ENCODE peak calls at places on chromosome 13, in ten cellular contexts. C, R, K, G, J, Y, A, I, B and F are unnamed samples.

GRCh38 chr13:30016398-30016797 is 166.0 kb upstream of the UBL3 start:
- DNase-seq in K (no peak), R (no peak), Y (no peak), I (no peak), C (no peak), G (no peak), A (peak; percentile 31), J (no peak), B (peak; percentile 73), F (peak; percentile 53)

GRCh38 chr13:42638101-42638500 is 64.1 kb downstream of the TNFSF11 start:
- DNase-seq in C (no peak), G (no peak), B (no peak), I (no peak), K (no peak), Y (no peak), A (no peak), R (no peak), J (no peak), F (no peak)

GRCh38 chr13:107650081-107650701 is 565.1 kb downstream of the LIG4 start:
- DNase-seq in B (peak; percentile 20), C (peak; percentile 57), R (peak; percentile 78), K (no peak), G (peak; percentile 20), A (peak; percentile 33), Y (peak; percentile 73), J (peak; percentile 25), I (peak; percentile 48), F (peak; percentile 53)

GRCh38 chr13:41315466-41316047 is 4.5 kb downstream of the NAA16 start:
- DNase-seq in R (no peak), I (no peak), Y (no peak), A (no peak), G (no peak), C (no peak), B (no peak), J (peak; percentile 7), K (no peak), F (no peak)

GRCh38 chr13:101474419-101474957 is 22.0 kb downstream of the ITGBL1 start:
- DNase-seq in C (peak; percentile 52), A (no peak), K (peak; percentile 90), R (peak; percentile 76), G (no peak), Y (no peak), I (no peak), J (peak; percentile 90), B (peak; percentile 44), F (peak; percentile 66)

GRCh38 chr13:50589139-50589538 is 254.4 kb downstream of the DLEU7 start:
- DNase-seq in B (no peak), K (peak; percentile 65), R (no peak), C (no peak), G (no peak), J (peak; percentile 98), A (no peak), Y (no peak), I (no peak), F (no peak)

GRCh38 chr13:41015920-41016319 is 3.2 kb downstream of the ELF1 start:
- DNase-seq in A (no peak), I (no peak), C (no peak), G (no peak), R (no peak), J (no peak), Y (no peak), K (no peak), B (no peak), F (no peak)

GRCh38 chr13:95296326-95296939 is 4.8 kb downstream of the ABCC4 start:
- DNase-seq in J (no peak), B (no peak), R (peak; percentile 70), C (no peak), A (peak; percentile 42), K (no peak), G (no peak), I (peak; percentile 77), Y (no peak), F (no peak)

GRCh38 chr13:19782049-19782726 is 557 bp downstream of the PSPC1 start:
- DNase-seq in J (peak; percentile 54), K (no peak), B (peak; percentile 50), I (peak; percentile 76), R (peak; percentile 51), A (peak; percentile 65), C (peak; percentile 26), Y (peak; percentile 93), G (no peak), F (peak; percentile 84)

GRCh38 chr13:45321230-45321629 is 19.8 kb downstream of the TPT1 start:
- DNase-seq in R (no peak), K (no peak), A (no peak), G (no peak), B (peak; percentile 38), I (peak; percentile 36), C (no peak), Y (no peak), J (no peak), F (peak; percentile 54)

GRCh38 chr13:67366533-67366932 is 136.4 kb upstream of the PCDH9 start:
- DNase-seq in J (no peak), K (no peak), A (no peak), C (no peak), B (no peak), G (no peak), Y (no peak), R (no peak), I (no peak), F (no peak)

GRCh38 chr13:38990693-38991092 is at the start of gene STOML3:
- DNase-seq in K (no peak), G (no peak), Y (no peak), R (peak; percentile 57), C (no peak), J (no peak), B (no peak), I (no peak), A (no peak), F (no peak)

DNA sequence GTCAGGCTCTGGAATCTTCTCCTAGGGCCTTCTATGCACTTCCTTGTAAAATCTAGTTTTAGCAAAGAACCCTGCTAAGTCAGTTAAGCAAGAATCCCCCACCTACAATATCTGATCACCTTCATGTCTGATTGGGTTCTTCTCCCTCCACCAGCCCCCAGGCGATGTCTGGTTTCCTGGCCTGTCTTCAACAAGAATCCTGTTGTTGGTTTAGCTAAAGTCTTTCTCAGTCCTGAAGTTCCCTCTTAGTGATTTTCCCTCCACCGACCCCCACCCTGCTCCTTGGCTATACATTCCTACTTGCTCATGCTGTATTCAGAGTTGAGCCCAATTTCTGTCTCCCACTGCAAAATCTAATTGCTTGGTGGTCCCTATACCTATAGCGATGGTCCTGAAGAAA is 35.2 kb upstream of the SLC46A3 start:
- DNase-seq in G (no peak), B (no peak), Y (no peak), R (peak; percentile 42), A (no peak), I (no peak), J (no peak), C (no peak), K (no peak), F (no peak)
- H3K27ac ChIP-seq in G (peak overlapping the region; percentile 85), B (no peak overlapping the region), Y (peak overlapping the region; percentile 30), R (peak overlapping the region; percentile 56), A (no peak overlapping the region), I (no peak overlapping the region), J (peak overlapping the region; percentile 12), C (no peak overlapping the region), K (peak overlapping the region; percentile 47), F (peak overlapping the region; percentile 86)

DNA sequence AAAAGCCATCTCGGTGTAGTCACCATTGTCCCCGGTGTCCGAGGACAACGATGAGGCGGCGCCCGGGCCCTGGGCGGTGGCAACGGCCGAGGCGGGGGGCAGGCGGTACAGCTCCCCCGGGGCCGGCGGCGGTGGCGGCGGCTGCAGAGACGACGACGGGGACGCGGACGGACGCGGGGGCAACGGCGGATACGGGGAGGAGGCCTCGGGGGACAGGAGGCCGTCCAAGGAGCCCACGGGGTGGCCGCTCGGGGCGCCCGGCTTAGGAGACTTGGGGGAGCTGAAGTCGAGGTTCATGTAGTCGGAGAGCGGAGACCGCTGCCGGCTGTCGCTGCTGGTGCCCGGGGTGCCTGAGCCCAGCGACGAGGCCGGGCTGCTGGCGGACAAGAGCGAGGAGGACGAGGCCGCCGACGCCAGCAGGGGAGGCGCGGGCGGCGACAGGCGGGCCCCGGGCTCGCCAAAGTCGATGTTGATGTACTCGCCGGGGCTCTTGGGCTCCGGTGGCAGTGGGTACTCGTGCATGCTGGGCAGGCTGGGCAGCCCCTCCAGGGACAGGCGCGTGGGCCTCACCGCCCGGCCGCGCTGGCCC is 3.5 kb downstream of the IRS2 start:
- DNase-seq in C (no peak), Y (peak; percentile 83), J (no peak), R (no peak), G (no peak), B (no peak), K (no peak), I (no peak), A (no peak), F (peak; percentile 74)
- H3K4me3 ChIP-seq in C (no peak overlapping the region), Y (no peak overlapping the region), J (no peak overlapping the region), R (no peak overlapping the region), G (peak overlapping the region; percentile 49), B (peak overlapping the region; percentile 73), K (no peak overlapping the region), I (peak overlapping the region; percentile 96), A (peak overlapping the region; percentile 65), F (no peak overlapping the region)

GRCh38 chr13:21148557-21149258 is 27.6 kb downstream of the SKA3 start:
- DNase-seq in C (no peak), J (no peak), I (no peak), Y (no peak), R (no peak), K (no peak), A (no peak), G (no peak), B (no peak), F (no peak)

GRCh38 chr13:21152251-21152899 is 24.0 kb downstream of the SKA3 start:
- DNase-seq in Y (no peak), R (peak; percentile 18), I (no peak), A (no peak), K (no peak), B (no peak), J (no peak), C (no peak), G (no peak), F (peak; percentile 31)

GRCh38 chr13:21147827-21148226 is 28.5 kb downstream of the SKA3 start:
- DNase-seq in I (no peak), C (no peak), J (no peak), A (no peak), Y (no peak), B (no peak), K (no peak), R (no peak), G (no peak), F (no peak)

GRCh38 chr13:21149568-21149967 is 26.8 kb downstream of the SKA3 start:
- DNase-seq in B (no peak), K (no peak), Y (no peak), G (no peak), R (no peak), A (no peak), J (peak; percentile 31), C (no peak), I (no peak), F (no peak)

DNA sequence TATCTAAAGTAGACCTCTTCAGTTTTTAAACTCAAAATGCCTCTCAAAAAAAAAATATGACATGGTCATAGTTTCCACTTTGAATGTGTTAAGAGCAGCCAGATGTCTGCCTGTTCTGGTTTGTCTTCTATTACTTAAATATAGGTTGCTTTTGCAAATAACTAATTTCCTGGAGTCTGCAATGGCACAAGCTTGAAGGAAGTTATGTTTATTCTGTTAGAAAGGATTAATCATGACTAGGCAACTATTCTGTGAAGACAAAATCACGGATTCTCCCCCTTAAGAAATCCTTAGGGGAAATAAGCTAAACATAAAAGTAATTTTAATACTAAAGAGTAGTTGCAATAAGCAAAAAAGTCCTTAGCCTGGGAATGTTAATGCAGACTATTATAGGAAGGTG is 26.3 kb downstream of the SKA3 start:
- DNase-seq in Y (no peak), B (no peak), J (no peak), G (no peak), C (no peak), R (no peak), A (no peak), I (no peak), K (no peak), F (no peak)
- H3K27ac ChIP-seq in Y (no peak overlapping the region), B (no peak overlapping the region), J (peak overlapping the region; percentile 34), G (no peak overlapping the region), C (no peak overlapping the region), R (no peak overlapping the region), A (peak overlapping the region; percentile 63), I (no peak overlapping the region), K (no peak overlapping the region), F (no peak overlapping the region)

GRCh38 chr13:110044521-110045200 is 258.3 kb upstream of the IRS2 start:
- DNase-seq in J (peak; percentile 56), A (no peak), K (no peak), I (no peak), Y (no peak), G (no peak), B (no peak), R (peak; percentile 45), C (no peak), F (no peak)
- H3K4me3 ChIP-seq in J (no peak overlapping the region), A (no peak overlapping the region), K (no peak overlapping the region), I (no peak overlapping the region), Y (no peak overlapping the region), G (no peak overlapping the region), B (no peak overlapping the region), R (no peak overlapping the region), C (no peak overlapping the region), F (no peak overlapping the region)